ENCODE peak calls at places on chromosomes 4 and X, in eight cellular contexts. One of them, this sample, is unnamed.
A peak's percentile ranks its signal among the peaks of the same experiment; 100 is the strongest.

GRCh38 chr4:101708640-101709039 is 81.9 kb upstream of the BANK1 start:
- DNase-seq in M059J: no peak
- DNase-seq in Right ventricle myocardium superior: no peak
- DNase-seq in stimulated activated CD4-positive, alpha-beta T cell treated with anti-CD3 and anti-CD28 coated beads, TNF-alpha, amount 100 ng/mL, for 4 hours: no peak
- DNase-seq in AG09319: no peak
- DNase-seq in GM04504: no peak
- DNase-seq in globus pallidus: no peak
- DNase-seq in fibroblast of the aortic adventitia: no peak
- DNase-seq in this sample: no peak

GRCh38 chr4:102761478-102761790 is 666 bp upstream of the MANBA start:
- DNase-seq in M059J: peak; percentile 7
- DNase-seq in Right ventricle myocardium superior: no peak
- DNase-seq in stimulated activated CD4-positive, alpha-beta T cell treated with anti-CD3 and anti-CD28 coated beads, TNF-alpha, amount 100 ng/mL, for 4 hours: no peak
- DNase-seq in AG09319: no peak
- DNase-seq in GM04504: no peak
- DNase-seq in globus pallidus: no peak
- DNase-seq in fibroblast of the aortic adventitia: no peak
- DNase-seq in this sample: no peak

GRCh38 chrX:16138108-16138427 is 14.7 kb downstream of the GRPR start:
- DNase-seq in M059J: no peak
- DNase-seq in Right ventricle myocardium superior: no peak
- DNase-seq in stimulated activated CD4-positive, alpha-beta T cell treated with anti-CD3 and anti-CD28 coated beads, TNF-alpha, amount 100 ng/mL, for 4 hours: no peak
- DNase-seq in AG09319: no peak
- DNase-seq in GM04504: no peak
- DNase-seq in globus pallidus: no peak
- DNase-seq in fibroblast of the aortic adventitia: peak; percentile 7
- DNase-seq in this sample: no peak

GRCh38 chr4:83558059-83558648 is 22.2 kb downstream of the GPAT3 start:
- DNase-seq in M059J: no peak
- DNase-seq in Right ventricle myocardium superior: no peak
- DNase-seq in stimulated activated CD4-positive, alpha-beta T cell treated with anti-CD3 and anti-CD28 coated beads, TNF-alpha, amount 100 ng/mL, for 4 hours: no peak
- DNase-seq in AG09319: no peak
- DNase-seq in GM04504: no peak
- DNase-seq in globus pallidus: no peak
- DNase-seq in fibroblast of the aortic adventitia: no peak
- DNase-seq in this sample: no peak

GRCh38 chrX:53266914-53267313 is 14.5 kb downstream of the IQSEC2 start:
- DNase-seq in M059J: no peak
- DNase-seq in Right ventricle myocardium superior: peak; percentile 43
- DNase-seq in stimulated activated CD4-positive, alpha-beta T cell treated with anti-CD3 and anti-CD28 coated beads, TNF-alpha, amount 100 ng/mL, for 4 hours: no peak
- DNase-seq in AG09319: no peak
- DNase-seq in GM04504: no peak
- DNase-seq in globus pallidus: no peak
- DNase-seq in fibroblast of the aortic adventitia: no peak
- DNase-seq in this sample: no peak

GRCh38 chrX:115266300-115266699 is 23.2 kb upstream of the LUZP4 start:
- DNase-seq in M059J: peak; percentile 72
- DNase-seq in Right ventricle myocardium superior: no peak
- DNase-seq in stimulated activated CD4-positive, alpha-beta T cell treated with anti-CD3 and anti-CD28 coated beads, TNF-alpha, amount 100 ng/mL, for 4 hours: no peak
- DNase-seq in AG09319: no peak
- DNase-seq in GM04504: no peak
- DNase-seq in globus pallidus: no peak
- DNase-seq in fibroblast of the aortic adventitia: no peak
- DNase-seq in this sample: no peak

GRCh38 chr4:185039508-185040273 is 21.4 kb downstream of the HELT start:
- DNase-seq in M059J: peak; percentile 40
- DNase-seq in Right ventricle myocardium superior: no peak
- DNase-seq in stimulated activated CD4-positive, alpha-beta T cell treated with anti-CD3 and anti-CD28 coated beads, TNF-alpha, amount 100 ng/mL, for 4 hours: no peak
- DNase-seq in AG09319: peak; percentile 34
- DNase-seq in GM04504: peak; percentile 13
- DNase-seq in globus pallidus: peak; percentile 51
- DNase-seq in fibroblast of the aortic adventitia: peak; percentile 81
- DNase-seq in this sample: peak; percentile 16

GRCh38 chr4:163356104-163356503 is 12.4 kb downstream of the NPY5R start:
- DNase-seq in M059J: no peak
- DNase-seq in Right ventricle myocardium superior: no peak
- DNase-seq in stimulated activated CD4-positive, alpha-beta T cell treated with anti-CD3 and anti-CD28 coated beads, TNF-alpha, amount 100 ng/mL, for 4 hours: no peak
- DNase-seq in AG09319: no peak
- DNase-seq in GM04504: no peak
- DNase-seq in globus pallidus: no peak
- DNase-seq in fibroblast of the aortic adventitia: no peak
- DNase-seq in this sample: no peak

GRCh38 chr4:59120287-59120814 is 2010.2 kb upstream of the IGFBP7 start:
- DNase-seq in M059J: no peak
- DNase-seq in Right ventricle myocardium superior: no peak
- DNase-seq in stimulated activated CD4-positive, alpha-beta T cell treated with anti-CD3 and anti-CD28 coated beads, TNF-alpha, amount 100 ng/mL, for 4 hours: no peak
- DNase-seq in AG09319: no peak
- DNase-seq in GM04504: no peak
- DNase-seq in globus pallidus: no peak
- DNase-seq in fibroblast of the aortic adventitia: no peak
- DNase-seq in this sample: no peak

GRCh38 chrX:129786210-129786651 is 6.5 kb downstream of the SASH3 start:
- DNase-seq in M059J: no peak
- DNase-seq in Right ventricle myocardium superior: no peak
- DNase-seq in stimulated activated CD4-positive, alpha-beta T cell treated with anti-CD3 and anti-CD28 coated beads, TNF-alpha, amount 100 ng/mL, for 4 hours: no peak
- DNase-seq in AG09319: no peak
- DNase-seq in GM04504: no peak
- DNase-seq in globus pallidus: no peak
- DNase-seq in fibroblast of the aortic adventitia: no peak
- DNase-seq in this sample: no peak